ENCODE peak calls at places on chromosomes 16 and 17, in seven cellular contexts. O is stimulated activated CD4-positive, alpha-beta T cell treated with anti-CD3 and anti-CD28 coated beads, Interleukin-4, amount 100 ng/mL, for 24 hours; D is amniotic stem cell; E is iPS-NIHi11; S is RPMI8226; P is myocyte; Z is Panc1. I is an unnamed sample.

GRCh38 chr17:66423436-66423922 is 121.1 kb downstream of the PRKCA start:
- DNase-seq in S (no peak), P (no peak), E (no peak), Z (no peak), D (no peak), O (no peak), I (no peak)

GRCh38 chr17:59842901-59843652 is 49.7 kb downstream of the TUBD1 start:
- DNase-seq in D (peak), Z (peak), P (peak), O (peak), E (no peak), S (no peak), I (no peak)

GRCh38 chr16:4788489-4788889 is 344 bp upstream of the SEPTIN12 start:
- DNase-seq in S (no peak), D (no peak), P (no peak), E (no peak), O (no peak), Z (no peak), I (no peak)

GRCh38 chr17:12603566-12603965 is 62.1 kb upstream of the MYOCD start:
- DNase-seq in Z (no peak), P (no peak), S (no peak), E (no peak), O (no peak), D (no peak), I (no peak)

GRCh38 chr16:68235105-68235881 is 634 bp downstream of the ESRP2 start:
- DNase-seq in P (no peak), S (no peak), O (no peak), E (peak), D (no peak), Z (no peak), I (peak)

GRCh38 chr16:25893332-25893731 is 201.6 kb downstream of the HS3ST4 start:
- DNase-seq in O (no peak), P (no peak), D (no peak), Z (no peak), E (peak), S (no peak), I (no peak)

GRCh38 chr17:13067629-13068303 is 49.9 kb upstream of the ELAC2 start:
- DNase-seq in O (no peak), E (no peak), D (no peak), S (no peak), P (no peak), Z (no peak), I (no peak)

GRCh38 chr16:1903845-1904820 is 14.1 kb downstream of the HS3ST6 start:
- DNase-seq in Z (no peak), P (peak), O (no peak), E (no peak), S (no peak), D (no peak), I (no peak)

GRCh38 chr17:7241783-7242716 is at the start of gene GABARAP:
- DNase-seq in Z (peak), O (peak), S (peak), P (peak), E (peak), D (peak), I (peak)

GRCh38 chr17:55155867-55156560 is 108.7 kb upstream of the HLF start:
- DNase-seq in Z (no peak), P (no peak), O (no peak), S (no peak), E (no peak), D (no peak), I (no peak)

GRCh38 chr16:83253526-83253925 is 554.3 kb upstream of the HSBP1 start:
- DNase-seq in S (no peak), Z (no peak), D (no peak), O (no peak), E (no peak), P (no peak), I (no peak)

GRCh38 chr17:63497708-63498483 is 21.0 kb downstream of the ACE start:
- DNase-seq in D (no peak), S (peak), Z (no peak), E (peak), P (no peak), O (no peak), I (peak)

GRCh38 chr17:66466933-66467367 is 164.5 kb downstream of the PRKCA start:
- DNase-seq in Z (peak), E (peak), D (peak), P (peak), S (no peak), O (peak), I (no peak)

GRCh38 chr16:35510701-35511100 is 2051.3 kb downstream of the TP53TG3F start:
- DNase-seq in S (no peak), D (no peak), E (no peak), O (no peak), P (no peak), Z (no peak), I (no peak)

GRCh38 chr16:50305441-50306061 is 39.2 kb downstream of the ADCY7 start:
- DNase-seq in P (no peak), Z (no peak), S (no peak), D (no peak), E (peak), O (no peak), I (peak)

I was measured in pancreas.